ENCODE peak calls at places on chromosomes 16 and 17, in five cellular contexts. K, R, J, C and Y are unnamed samples.

GRCh38 chr17:45114117-45114932 is 18.0 kb downstream of the PLCD3 start:
- DNase-seq in K (no peak), R (no peak), J (no peak), C (no peak), Y (no peak)

GRCh38 chr17:1627987-1628855 is at the start of gene SLC43A2:
- DNase-seq in K (no peak), R (peak), J (peak), C (peak), Y (peak)

GRCh38 chr17:31321481-31321880 is at the start of gene EVI2A:
- DNase-seq in K (no peak), R (no peak), J (no peak), C (peak), Y (peak)

GRCh38 chr17:43880420-43880991 is 26.8 kb downstream of the MPP2 start:
- DNase-seq in K (no peak), R (peak), J (peak), C (no peak), Y (peak)

GRCh38 chr17:82118815-82119380 is 20.9 kb upstream of the FASN start:
- DNase-seq in K (no peak), R (no peak), J (peak), C (peak), Y (no peak)

GRCh38 chr16:87657621-87658192 is 55.4 kb downstream of the JPH3 start:
- DNase-seq in K (peak), R (peak), J (no peak), C (no peak), Y (no peak)

GRCh38 chr16:25007284-25007984 is 7.7 kb downstream of the ARHGAP17 start:
- DNase-seq in K (no peak), R (no peak), J (no peak), C (peak), Y (no peak)

GRCh38 chr16:84821728-84822676 is 2.2 kb downstream of the CRISPLD2 start:
- DNase-seq in K (no peak), R (no peak), J (no peak), C (no peak), Y (peak)

GRCh38 chr16:19424478-19424877 is 6.8 kb downstream of the TMC5 start:
- DNase-seq in K (no peak), R (no peak), J (no peak), C (no peak), Y (no peak)

GRCh38 chr16:85422374-85423185 is 190.5 kb upstream of the GSE1 start:
- DNase-seq in K (no peak), R (no peak), J (no peak), C (no peak), Y (no peak)

GRCh38 chr16:68539704-68540370 is 746 bp downstream of the ZFP90 start:
- DNase-seq in K (no peak), R (peak), J (no peak), C (no peak), Y (peak)

GRCh38 chr17:17504341-17505140 is 8.3 kb upstream of the RASD1 start:
- DNase-seq in K (no peak), R (no peak), J (no peak), C (no peak), Y (no peak)

GRCh38 chr16:29007865-29008593 is 23.2 kb downstream of the LAT start:
- DNase-seq in K (no peak), R (no peak), J (no peak), C (peak), Y (no peak)

GRCh38 chr16:85285681-85286065 is 173.4 kb upstream of the CIBAR2 start:
- DNase-seq in K (no peak), R (no peak), J (no peak), C (no peak), Y (no peak)

GRCh38 chr16:30941600-30942420 is 7.1 kb upstream of the ORAI3 start:
- DNase-seq in K (no peak), R (peak), J (peak), C (peak), Y (peak)

GRCh38 chr16:25838724-25839186 is 147.0 kb downstream of the HS3ST4 start:
- DNase-seq in K (peak), R (peak), J (peak), C (peak), Y (peak)

GRCh38 chr16:73210084-73210483 is 162.2 kb upstream of the ZFHX3 start:
- DNase-seq in K (no peak), R (no peak), J (no peak), C (no peak), Y (no peak)

GRCh38 chr16:79605999-79606398 is 5.5 kb upstream of the MAF start:
- DNase-seq in K (no peak), R (no peak), J (no peak), C (no peak), Y (peak)

GRCh38 chr16:14531101-14531500 is 99.0 kb downstream of the PARN start:
- DNase-seq in K (no peak), R (no peak), J (no peak), C (no peak), Y (no peak)

GRCh38 chr16:75246504-75247205 is 4.8 kb downstream of the BCAR1 start:
- DNase-seq in K (no peak), R (no peak), J (no peak), C (peak), Y (peak)
- H2BK5ac ChIP-seq in K (peak), R (no peak), J (peak), C (peak), Y (peak)

DNA sequence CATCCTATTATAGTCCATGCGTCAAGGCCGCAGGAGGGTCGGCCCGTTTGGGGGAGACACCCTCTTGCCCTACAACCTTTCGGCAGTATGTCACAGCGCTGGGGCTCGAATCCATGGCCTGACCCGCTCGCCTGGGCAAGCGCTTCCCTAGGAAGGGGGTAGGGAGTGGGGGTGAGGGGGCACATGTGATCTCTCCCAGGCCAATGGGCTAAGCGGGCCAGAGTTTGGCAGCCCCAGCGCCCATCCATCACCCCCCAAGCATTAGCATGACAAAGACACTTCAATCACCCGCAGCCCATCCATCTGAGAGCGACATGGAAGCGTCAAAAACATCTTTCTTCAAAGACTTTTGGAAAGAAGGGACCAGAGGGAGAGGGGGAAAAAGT is at the start of gene HOXB1:
- DNase-seq in K (no peak), R (peak), J (no peak), C (no peak), Y (no peak)
- H2BK5ac ChIP-seq in K (no peak), R (no peak), J (no peak), C (no peak), Y (no peak)

GRCh38 chr16:59060212-59060611 is 326.1 kb upstream of the GOT2 start:
- DNase-seq in K (no peak), R (no peak), J (no peak), C (peak), Y (peak)

GRCh38 chr16:59053911-59054310 is 319.8 kb upstream of the GOT2 start:
- DNase-seq in K (no peak), R (no peak), J (no peak), C (no peak), Y (no peak)

DNA sequence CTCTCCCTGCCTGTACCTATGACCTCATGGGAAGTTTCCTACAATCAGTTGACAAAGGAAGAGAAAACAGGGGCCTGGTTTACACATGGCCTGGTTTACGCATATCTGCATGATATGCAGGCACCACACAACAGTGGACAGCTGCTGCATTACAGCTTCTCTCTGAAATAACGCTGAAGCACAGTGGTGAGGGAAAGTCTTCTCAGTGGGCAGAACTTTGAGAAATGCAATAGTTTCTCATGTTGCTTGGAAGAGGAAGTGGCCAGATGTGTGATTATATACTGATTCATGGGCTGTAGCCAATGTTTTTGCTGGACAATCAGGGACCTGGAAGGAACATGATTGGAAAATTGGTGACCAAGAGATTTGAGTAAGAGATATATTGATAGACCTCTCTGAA is 324.1 kb upstream of the GOT2 start:
- DNase-seq in K (no peak), R (no peak), J (no peak), C (no peak), Y (no peak)
- H2BK5ac ChIP-seq in K (no peak), R (no peak), J (no peak), C (no peak), Y (no peak)

GRCh38 chr17:51260960-51261958 is 913 bp downstream of the UTP18 start:
- DNase-seq in K (peak), R (peak), J (peak), C (no peak), Y (peak)
- H2BK5ac ChIP-seq in K (peak), R (no peak), J (peak), C (peak), Y (peak)

DNA sequence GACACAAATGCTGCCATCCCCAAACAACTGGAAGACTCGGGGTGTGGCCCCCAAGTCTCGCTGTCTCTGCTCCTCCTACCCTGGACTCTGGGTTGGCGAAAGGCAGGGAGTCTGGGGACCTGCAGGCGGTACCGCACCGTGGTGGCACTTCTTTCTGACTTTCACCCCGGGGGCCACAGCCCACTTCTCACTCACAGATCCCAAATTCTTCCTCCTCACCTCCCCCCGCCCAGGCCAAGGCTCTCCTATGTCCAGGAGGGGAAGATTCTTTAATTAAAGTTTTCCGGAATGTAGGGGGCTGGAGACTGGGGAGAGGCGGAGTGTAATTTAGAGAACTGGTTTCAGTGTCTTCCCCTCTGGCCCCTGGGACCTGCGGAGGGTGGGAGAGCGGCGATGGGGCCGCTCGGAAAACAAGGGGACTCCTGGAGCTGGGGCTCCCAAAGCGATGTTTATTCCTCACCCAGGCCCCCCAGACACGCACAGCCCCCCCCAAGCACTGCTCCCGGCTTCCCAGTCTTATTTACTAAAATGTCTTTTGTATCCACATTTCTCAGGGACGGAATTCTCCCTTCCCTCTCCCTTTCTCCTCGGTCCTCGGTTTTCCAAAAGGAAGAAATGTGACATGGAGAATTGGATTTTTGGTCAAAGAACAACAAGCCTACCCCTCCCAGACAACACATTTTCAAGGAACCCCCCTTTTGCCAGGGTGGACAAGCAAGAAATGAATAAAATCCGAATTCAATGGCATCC is 1.2 kb downstream of the WNT3 start:
- DNase-seq in K (no peak), R (peak), J (no peak), C (no peak), Y (no peak)
- H2BK5ac ChIP-seq in K (peak), R (no peak), J (no peak), C (no peak), Y (no peak)

GRCh38 chr17:67376892-67377726 is at the start of gene PITPNC1:
- DNase-seq in K (no peak), R (peak), J (peak), C (peak), Y (peak)
- H2BK5ac ChIP-seq in K (peak), R (no peak), J (peak), C (peak), Y (no peak)

GRCh38 chr16:65598626-65599025 is 476.8 kb upstream of the CDH11 start:
- DNase-seq in K (no peak), R (no peak), J (peak), C (no peak), Y (no peak)

GRCh38 chr16:65604771-65605170 is 482.9 kb upstream of the CDH11 start:
- DNase-seq in K (no peak), R (no peak), J (no peak), C (no peak), Y (no peak)

GRCh38 chr16:65600046-65600445 is 478.2 kb upstream of the CDH11 start:
- DNase-seq in K (no peak), R (no peak), J (peak), C (no peak), Y (no peak)

GRCh38 chr16:65601781-65602180 is 479.9 kb upstream of the CDH11 start:
- DNase-seq in K (no peak), R (no peak), J (no peak), C (no peak), Y (peak)

GRCh38 chr16:65600629-65601028 is 478.8 kb upstream of the CDH11 start:
- DNase-seq in K (no peak), R (no peak), J (no peak), C (peak), Y (no peak)
- H2BK5ac ChIP-seq in K (no peak), R (no peak), J (no peak), C (no peak), Y (no peak)

DNA sequence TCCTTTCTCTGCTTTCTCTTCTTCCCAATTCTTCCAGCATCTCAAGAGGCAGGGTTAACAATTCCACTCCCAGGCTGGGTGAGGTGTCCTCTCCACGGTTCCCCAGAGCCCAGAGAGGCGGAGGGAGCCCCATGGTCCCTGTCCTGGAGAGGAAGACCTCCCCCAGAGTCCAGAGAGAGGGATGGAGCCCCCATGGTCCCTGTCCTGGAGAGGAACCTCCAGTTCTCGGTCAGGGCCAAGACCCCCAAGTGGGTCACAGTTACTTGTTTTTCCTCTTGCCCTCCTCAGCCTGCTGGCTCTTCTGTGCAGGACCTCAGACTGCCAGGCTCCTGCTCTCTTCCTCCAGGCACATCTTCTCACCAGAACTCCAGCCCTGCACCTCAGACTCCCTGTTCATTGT is 135.2 kb downstream of the RPTOR start:
- DNase-seq in K (no peak), R (peak), J (no peak), C (no peak), Y (peak)
- H2BK5ac ChIP-seq in K (peak), R (no peak), J (no peak), C (peak), Y (peak)

GRCh38 chr17:20213429-20213828 is 204.3 kb downstream of the SPECC1 start:
- DNase-seq in K (no peak), R (no peak), J (no peak), C (no peak), Y (no peak)

GRCh38 chr17:20216154-20216815 is 207.1 kb downstream of the SPECC1 start:
- DNase-seq in K (no peak), R (no peak), J (no peak), C (no peak), Y (no peak)

GRCh38 chr17:20217677-20218076 is 208.5 kb downstream of the SPECC1 start:
- DNase-seq in K (no peak), R (no peak), J (no peak), C (no peak), Y (no peak)

GRCh38 chr17:20216853-20217252 is 207.7 kb downstream of the SPECC1 start:
- DNase-seq in K (no peak), R (no peak), J (no peak), C (no peak), Y (no peak)

DNA sequence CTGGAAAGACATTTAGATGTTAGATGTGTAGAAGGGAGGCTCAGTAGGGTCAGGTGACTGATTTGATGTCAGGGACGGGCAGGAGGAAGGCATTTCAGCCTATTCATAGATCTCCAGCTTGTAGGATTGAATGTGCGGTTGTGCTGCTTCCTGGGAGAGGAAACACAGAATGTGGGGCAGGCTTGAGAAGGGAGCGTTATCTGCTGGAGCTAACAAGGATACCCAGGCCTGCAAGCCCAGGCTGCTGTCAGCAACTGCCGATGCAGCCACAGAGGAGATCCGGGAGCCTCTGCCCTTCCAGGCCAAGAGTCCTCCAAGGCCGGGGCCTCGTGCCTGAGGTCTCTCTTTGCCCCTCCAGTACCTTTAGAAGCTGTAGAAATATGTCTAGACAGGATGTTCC is 205.6 kb downstream of the SPECC1 start:
- DNase-seq in K (no peak), R (no peak), J (no peak), C (no peak), Y (no peak)
- H2BK5ac ChIP-seq in K (no peak), R (no peak), J (no peak), C (no peak), Y (no peak)

GRCh38 chr17:69606142-69606800 is 191.8 kb downstream of the MAP2K6 start:
- DNase-seq in K (no peak), R (no peak), J (no peak), C (no peak), Y (no peak)
- H2BK5ac ChIP-seq in K (no peak), R (no peak), J (no peak), C (peak), Y (peak)